ENCODE peak calls at places on chromosomes 4 and X, in eight cellular contexts. U is effector memory CD8-positive, alpha-beta T cell; D is NCI-H2081; T is hippocampal formation; M is left cardiac atrium; Z is stimulated activated CD4-positive, alpha-beta T cell treated with anti-CD3 and anti-CD28 coated beads, Interleukin-4, amount 100 ng/mL, for 24 hours; K is nucleus accumbens; P is activated naive CD4-positive, alpha-beta T cell. V is an unnamed sample.

GRCh38 chrX:141469469-141469868 is 115.1 kb downstream of the SPANXA1 start:
- DNase-seq in U (no peak), D (no peak), T (no peak), M (no peak), Z (no peak), K (no peak), P (no peak), V (no peak)

GRCh38 chrX:49838374-49838773 is 9.3 kb downstream of the PAGE4 start:
- DNase-seq in U (no peak), D (peak), T (peak), M (no peak), Z (no peak), K (no peak), P (no peak), V (no peak)

GRCh38 chr4:73600917-73601316 is 19.3 kb downstream of the RASSF6 start:
- DNase-seq in U (no peak), D (no peak), T (no peak), M (no peak), Z (no peak), K (no peak), P (no peak), V (no peak)

GRCh38 chr4:26525136-26525535 is 34.9 kb upstream of the CCKAR start:
- DNase-seq in U (no peak), D (no peak), T (no peak), M (no peak), Z (no peak), K (no peak), P (no peak), V (no peak)

GRCh38 chrX:110211340-110211739 is 106.5 kb downstream of the AMMECR1 start:
- DNase-seq in U (no peak), D (no peak), T (no peak), M (no peak), Z (no peak), K (no peak), P (no peak), V (no peak)

GRCh38 chrX:103919336-103919682 is 43.1 kb upstream of the TMSB15B start:
- DNase-seq in U (peak), D (peak), T (peak), M (no peak), Z (peak), K (no peak), P (no peak), V (no peak)

GRCh38 chrX:68658530-68658929 is 11.1 kb downstream of the STARD8 start:
- DNase-seq in U (no peak), D (no peak), T (no peak), M (peak), Z (no peak), K (no peak), P (no peak), V (no peak)

GRCh38 chrX:38754102-38754790 is 47.0 kb upstream of the MID1IP1 start:
- DNase-seq in U (peak), D (peak), T (peak), M (no peak), Z (peak), K (no peak), P (no peak), V (no peak)

GRCh38 chr4:26020083-26020668 is 106.2 kb downstream of the SMIM20 start:
- DNase-seq in U (no peak), D (no peak), T (no peak), M (no peak), Z (peak), K (no peak), P (no peak), V (no peak)

GRCh38 chrX:93242897-93243296 is 430.5 kb downstream of the NAP1L3 start:
- DNase-seq in U (no peak), D (no peak), T (no peak), M (no peak), Z (no peak), K (no peak), P (no peak), V (no peak)

GRCh38 chrX:85590638-85591037 is 211.2 kb upstream of the POF1B start:
- DNase-seq in U (no peak), D (no peak), T (no peak), M (no peak), Z (no peak), K (no peak), P (no peak), V (no peak)

GRCh38 chr4:42284030-42284429 is 113.3 kb upstream of the SHISA3 start:
- DNase-seq in U (no peak), D (no peak), T (no peak), M (no peak), Z (no peak), K (no peak), P (no peak), V (no peak)

GRCh38 chr4:2385450-2386020 is 32.9 kb downstream of the ZFYVE28 start:
- DNase-seq in U (no peak), D (no peak), T (no peak), M (no peak), Z (no peak), K (no peak), P (no peak), V (no peak)

GRCh38 chr4:11323771-11324170 is 104.9 kb downstream of the HS3ST1 start:
- DNase-seq in U (no peak), D (no peak), T (no peak), M (no peak), Z (no peak), K (no peak), P (no peak), V (no peak)

GRCh38 chr4:26731342-26731741 is 129.3 kb upstream of the STIM2 start:
- DNase-seq in U (no peak), D (no peak), T (no peak), M (no peak), Z (no peak), K (no peak), P (no peak), V (no peak)

GRCh38 chrX:83845397-83845796 is 15.5 kb upstream of the CYLC1 start:
- DNase-seq in U (no peak), D (peak), T (no peak), M (no peak), Z (no peak), K (no peak), P (no peak), V (no peak)

GRCh38 chrX:154378799-154379568 is at the start of gene EMD:
- DNase-seq in U (peak), D (peak), T (peak), M (peak), Z (peak), K (peak), P (peak), V (peak)

GRCh38 chr4:128600410-128600809 is 209.1 kb upstream of the JADE1 start:
- DNase-seq in U (no peak), D (no peak), T (peak), M (no peak), Z (no peak), K (peak), P (no peak), V (no peak)

GRCh38 chr4:156870166-156870565 is 101.4 kb downstream of the PDGFC start:
- DNase-seq in U (no peak), D (no peak), T (no peak), M (no peak), Z (no peak), K (no peak), P (no peak), V (no peak)

GRCh38 chrX:55107911-55108310 is 19.1 kb downstream of the PAGE2 start:
- DNase-seq in U (no peak), D (no peak), T (no peak), M (no peak), Z (no peak), K (no peak), P (no peak), V (no peak)

GRCh38 chr4:114417214-114417613 is 181.4 kb upstream of the UGT8 start:
- DNase-seq in U (no peak), D (peak), T (no peak), M (no peak), Z (no peak), K (no peak), P (no peak), V (no peak)

GRCh38 chr4:169397762-169398161 is 127.0 kb upstream of the SH3RF1 start:
- DNase-seq in U (no peak), D (no peak), T (no peak), M (no peak), Z (no peak), K (no peak), P (no peak), V (no peak)

GRCh38 chr4:153067376-153067775 is 131.3 kb downstream of the FHDC1 start:
- DNase-seq in U (no peak), D (no peak), T (no peak), M (no peak), Z (no peak), K (no peak), P (no peak), V (no peak)

GRCh38 chr4:148850257-148850995 is 408.2 kb upstream of the NR3C2 start:
- DNase-seq in U (no peak), D (no peak), T (no peak), M (no peak), Z (no peak), K (no peak), P (no peak), V (no peak)

GRCh38 chr4:55409468-55410171 is 13.9 kb downstream of the TMEM165 start:
- DNase-seq in U (no peak), D (peak), T (peak), M (no peak), Z (no peak), K (no peak), P (no peak), V (no peak)

GRCh38 chr4:15395342-15395741 is 32.5 kb upstream of the C1QTNF7 start:
- DNase-seq in U (no peak), D (no peak), T (no peak), M (no peak), Z (no peak), K (no peak), P (no peak), V (no peak)

V was measured in GOT3.